ENCODE peak calls at places on chromosomes 12 and 14, in eight cellular contexts. E is HTR-8/SVneo; S is T-helper 9 cell; B is stimulated activated naive CD4-positive, alpha-beta T cell; F is head of caudate nucleus; Q is ELF-1; J is NCI-H2081; C is stimulated activated CD8-positive, alpha-beta memory T cell treated with anti-CD3 and anti-CD28 coated beads, Interleukin-15, amount 100 ng/mL, for 24 hours. Z is an unnamed sample.

GRCh38 chr12:124916370-124917134 is 2.1 kb upstream of the UBC start:
- DNase-seq in E (peak; percentile 42), S (no peak), B (no peak), F (peak; percentile 77), Q (peak; percentile 76), J (no peak), C (no peak), Z (no peak)

GRCh38 chr14:69712217-69712565 is 54.8 kb upstream of the SRSF5 start:
- DNase-seq in E (no peak), S (no peak), B (no peak), F (no peak), Q (no peak), J (peak; percentile 69), C (no peak), Z (no peak)

GRCh38 chr14:96130391-96130790 is 74.2 kb upstream of the BDKRB2 start:
- DNase-seq in E (no peak), S (no peak), B (no peak), F (no peak), Q (no peak), J (no peak), C (no peak), Z (no peak)

GRCh38 chr14:93347850-93348249 is 868 bp downstream of the COX8C start:
- DNase-seq in E (no peak), S (no peak), B (no peak), F (no peak), Q (no peak), J (no peak), C (no peak), Z (no peak)

GRCh38 chr12:29026419-29026818 is 122.7 kb upstream of the FAR2 start:
- DNase-seq in E (no peak), S (no peak), B (no peak), F (no peak), Q (no peak), J (no peak), C (no peak), Z (no peak)

GRCh38 chr12:42180990-42181611 is 36.4 kb upstream of the GXYLT1 start:
- DNase-seq in E (no peak), S (no peak), B (no peak), F (no peak), Q (no peak), J (no peak), C (no peak), Z (no peak)

GRCh38 chr12:90038290-90038689 is 329.7 kb upstream of the ATP2B1 start:
- DNase-seq in E (no peak), S (no peak), B (no peak), F (no peak), Q (no peak), J (no peak), C (no peak), Z (no peak)

GRCh38 chr12:108861878-108862587 is 4.7 kb upstream of the SSH1 start:
- DNase-seq in E (no peak), S (no peak), B (no peak), F (no peak), Q (no peak), J (no peak), C (no peak), Z (no peak)

GRCh38 chr12:125610971-125611370 is 545.7 kb downstream of the AACS start:
- DNase-seq in E (no peak), S (no peak), B (no peak), F (no peak), Q (no peak), J (no peak), C (no peak), Z (no peak)

GRCh38 chr14:66982247-66982646 is 207.0 kb upstream of the GARIN2 start:
- DNase-seq in E (no peak), S (no peak), B (no peak), F (no peak), Q (no peak), J (no peak), C (no peak), Z (no peak)

GRCh38 chr14:69710378-69710777 is 56.6 kb upstream of the SRSF5 start:
- DNase-seq in E (no peak), S (no peak), B (no peak), F (no peak), Q (no peak), J (no peak), C (no peak), Z (no peak)

GRCh38 chr12:92614502-92614901 is 88.3 kb upstream of the PLEKHG7 start:
- DNase-seq in E (no peak), S (no peak), B (no peak), F (no peak), Q (no peak), J (no peak), C (no peak), Z (no peak)

GRCh38 chr14:105364100-105364708 is 34.1 kb upstream of the TEX22 start:
- DNase-seq in E (peak; percentile 80), S (peak; percentile 25), B (peak; percentile 54), F (peak; percentile 46), Q (no peak), J (no peak), C (no peak), Z (no peak)

GRCh38 chr14:91892918-91893527 is 25.7 kb upstream of the TC2N start:
- DNase-seq in E (peak; percentile 32), S (peak; percentile 32), B (peak; percentile 17), F (peak; percentile 55), Q (peak; percentile 48), J (no peak), C (no peak), Z (no peak)

GRCh38 chr14:100032749-100033148 is 32.5 kb upstream of the EVL start:
- DNase-seq in E (no peak), S (no peak), B (no peak), F (no peak), Q (no peak), J (no peak), C (no peak), Z (no peak)

GRCh38 chr14:53152627-53152908 is 555 bp downstream of the DDHD1 start:
- DNase-seq in E (peak; percentile 38), S (no peak), B (peak; percentile 68), F (no peak), Q (peak; percentile 74), J (no peak), C (peak; percentile 16), Z (no peak)

GRCh38 chr14:105325716-105326567 is 11.4 kb downstream of the PACS2 start:
- DNase-seq in E (no peak), S (no peak), B (no peak), F (no peak), Q (no peak), J (no peak), C (no peak), Z (no peak)

GRCh38 chr12:129826273-129826672 is 77.6 kb downstream of the TMEM132D start:
- DNase-seq in E (no peak), S (no peak), B (no peak), F (peak; percentile 43), Q (peak; percentile 8), J (no peak), C (no peak), Z (no peak)

GRCh38 chr14:59265808-59266207 is 77.3 kb downstream of the DAAM1 start:
- DNase-seq in E (no peak), S (no peak), B (no peak), F (no peak), Q (no peak), J (no peak), C (no peak), Z (no peak)

GRCh38 chr12:43009866-43010265 is 420.3 kb upstream of the PRICKLE1 start:
- DNase-seq in E (no peak), S (no peak), B (no peak), F (no peak), Q (no peak), J (no peak), C (no peak), Z (no peak)

GRCh38 chr12:104747956-104748355 is 210.1 kb downstream of the SLC41A2 start:
- DNase-seq in E (no peak), S (peak; percentile 9), B (no peak), F (peak; percentile 48), Q (no peak), J (no peak), C (no peak), Z (no peak)

GRCh38 chr12:12992418-12993175 is 7.5 kb downstream of the HEBP1 start:
- DNase-seq in E (peak; percentile 32), S (no peak), B (no peak), F (no peak), Q (no peak), J (no peak), C (no peak), Z (no peak)

GRCh38 chr12:30110970-30111586 is 327.3 kb upstream of the TMTC1 start:
- DNase-seq in E (peak; percentile 3), S (no peak), B (no peak), F (no peak), Q (no peak), J (no peak), C (no peak), Z (no peak)

GRCh38 chr14:60650382-60650961 is 1.2 kb upstream of the SIX1 start:
- DNase-seq in E (no peak), S (no peak), B (no peak), F (no peak), Q (peak; percentile 25), J (no peak), C (no peak), Z (no peak)

GRCh38 chr14:101836131-101836530 is 74.6 kb downstream of the PPP2R5C start:
- DNase-seq in E (no peak), S (no peak), B (no peak), F (no peak), Q (no peak), J (no peak), C (no peak), Z (no peak)

GRCh38 chr14:69501362-69501964 is 16.9 kb downstream of the PLEKHD1 start:
- DNase-seq in E (no peak), S (no peak), B (no peak), F (peak; percentile 57), Q (no peak), J (peak; percentile 77), C (no peak), Z (no peak)

GRCh38 chr14:101444116-101444515 is 117.2 kb upstream of the DIO3 start:
- DNase-seq in E (peak; percentile 88), S (no peak), B (no peak), F (no peak), Q (no peak), J (no peak), C (no peak), Z (no peak)

GRCh38 chr12:103858335-103858734 is 17.3 kb upstream of the NT5DC3 start:
- DNase-seq in E (no peak), S (no peak), B (no peak), F (no peak), Q (no peak), J (no peak), C (no peak), Z (no peak)

GRCh38 chr12:31260840-31261239 is 65.1 kb downstream of the SINHCAF start:
- DNase-seq in E (no peak), S (no peak), B (no peak), F (no peak), Q (no peak), J (no peak), C (no peak), Z (no peak)